ENCODE peak calls at places on chromosomes 3 and 15, in four cellular contexts. S is aorta, D is neuronal stem cell, A is sigmoid colon. U is an unnamed sample.

GRCh38 chr3:126013742-126014141 is 44.8 kb downstream of the ROPN1B start:
- DNase-seq in A (no peak), D (no peak), S (no peak), U (no peak)

GRCh38 chr15:92893200-92893599 is 6.9 kb upstream of the CHD2 start:
- DNase-seq in S (no peak), A (no peak), D (no peak), U (no peak)

GRCh38 chr15:85618956-85619491 is 175.7 kb downstream of the KLHL25 start:
- DNase-seq in S (peak; percentile 87), A (peak; percentile 92), D (peak; percentile 44), U (peak; percentile 67)

GRCh38 chr15:70356919-70357318 is 259.2 kb upstream of the TLE3 start:
- DNase-seq in A (no peak), D (no peak), S (peak; percentile 28), U (no peak)

GRCh38 chr15:74060251-74060650 is 22.1 kb downstream of the GOLGA6A start:
- DNase-seq in S (no peak), A (no peak), D (no peak), U (peak; percentile 4)

GRCh38 chr3:196080517-196080841 is 1.4 kb downstream of the TFRC start:
- DNase-seq in S (no peak), D (no peak), A (no peak), U (no peak)

GRCh38 chr15:58604455-58604923 is 145.0 kb downstream of the ADAM10 start:
- DNase-seq in S (no peak), A (no peak), D (no peak), U (no peak)

GRCh38 chr15:86743283-86743903 is 663.7 kb downstream of the AGBL1 start:
- DNase-seq in D (peak; percentile 65), S (no peak), A (no peak), U (no peak)

GRCh38 chr3:151949706-151950105 is 76.3 kb downstream of the SUCNR1 start:
- DNase-seq in D (no peak), A (no peak), S (no peak), U (no peak)

GRCh38 chr15:65275728-65276126 is 11.0 kb downstream of the PARP16 start:
- DNase-seq in A (no peak), D (no peak), S (no peak), U (no peak)

GRCh38 chr3:43090238-43090637 is 15.6 kb downstream of the POMGNT2 start:
- DNase-seq in A (no peak), D (no peak), S (no peak), U (no peak)

GRCh38 chr15:79186616-79187015 is 95.9 kb upstream of the ANKRD34C start:
- DNase-seq in S (no peak), D (no peak), A (no peak), U (no peak)

GRCh38 chr3:124796477-124796876 is 66.2 kb downstream of the UMPS start:
- DNase-seq in A (no peak), S (peak; percentile 72), D (no peak), U (no peak)

GRCh38 chr3:101619734-101620133 is 45.8 kb downstream of the PCNP start:
- DNase-seq in D (no peak), S (no peak), A (no peak), U (no peak)

GRCh38 chr15:69604050-69604378 is 151.4 kb downstream of the RPLP1 start:
- DNase-seq in D (no peak), S (no peak), A (no peak), U (no peak)

GRCh38 chr3:160001850-160002623 is 13.4 kb downstream of the IL12A start:
- DNase-seq in A (no peak), S (no peak), D (no peak), U (no peak)

GRCh38 chr15:42744200-42744599 is 7.3 kb upstream of the CDAN1 start:
- DNase-seq in S (no peak), A (no peak), D (no peak), U (no peak)
- H3K4me1 ChIP-seq in S (no peaks in the 10 kb centered on the region), A (no peaks in the 10 kb centered on the region), D (no peaks in the 10 kb centered on the region), U (no peaks in the 10 kb centered on the region)

DNA sequence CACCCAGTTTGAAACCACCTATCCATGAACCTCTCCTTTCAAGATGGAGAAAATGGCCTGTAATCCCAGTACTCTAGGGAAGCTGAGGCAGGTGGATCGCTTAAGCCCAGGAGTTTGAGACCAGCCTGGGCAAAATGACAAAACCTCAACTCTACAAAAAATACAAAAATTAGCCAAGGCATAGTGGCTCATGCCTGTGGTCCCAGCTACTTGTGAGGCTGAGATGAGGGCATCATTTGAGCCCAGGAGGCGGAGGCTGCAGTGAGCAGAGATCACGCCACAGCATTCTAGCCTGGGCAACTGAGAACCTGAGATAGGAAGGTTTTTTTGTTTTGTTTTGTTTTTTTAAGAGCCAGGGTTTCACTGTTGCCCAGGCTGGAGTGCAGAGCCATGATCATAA is 5.4 kb downstream of the TKT start:
- DNase-seq in S (no peak), A (no peak), D (no peak), U (no peak)
- H3K4me1 ChIP-seq in S (peaks cover 2% of the 10 kb centered on the region), A (no peaks in the 10 kb centered on the region), D (peaks cover 9% of the 10 kb centered on the region), U (peaks cover 72% of the 10 kb centered on the region)

DNA sequence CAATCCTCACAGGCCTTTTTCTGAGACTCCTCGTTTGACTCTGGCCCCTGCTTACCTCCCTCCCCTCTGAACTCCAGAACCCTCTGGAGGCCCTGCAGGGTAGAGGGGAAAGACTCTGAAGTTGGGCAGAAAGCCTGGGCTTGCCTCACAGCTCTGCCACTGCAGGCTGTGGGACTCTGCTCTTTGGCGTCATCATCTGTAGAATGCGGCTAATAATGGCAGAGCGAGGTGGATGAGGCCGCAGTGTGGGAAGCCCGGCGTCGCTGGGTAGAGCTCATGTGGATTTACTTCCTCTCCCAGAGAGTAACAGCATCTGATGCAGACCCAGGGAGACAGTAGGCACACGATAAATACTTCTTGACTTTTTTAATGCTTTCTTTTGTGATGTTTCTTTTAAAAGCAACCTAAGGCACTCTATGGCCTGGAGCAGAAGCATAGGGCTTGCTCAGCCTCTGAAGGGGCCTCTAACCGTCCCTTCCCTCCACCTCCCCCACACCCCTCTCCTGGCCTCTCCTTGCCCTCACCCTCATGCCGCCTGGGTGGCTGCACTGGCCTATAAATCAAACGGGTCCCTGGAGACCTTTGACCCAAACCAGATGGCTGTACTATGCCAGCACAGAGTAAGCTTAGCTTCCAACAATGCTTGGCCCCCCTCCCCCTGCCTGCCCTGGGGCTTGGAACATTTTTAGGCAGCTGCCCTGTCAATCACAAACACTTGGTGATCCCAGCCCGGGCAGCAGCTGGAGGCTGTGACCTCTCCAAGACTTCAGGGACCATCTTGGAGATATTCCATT is 32.9 kb downstream of the SPSB4 start:
- DNase-seq in D (peak; percentile 75), A (no peak), S (peak; percentile 73), U (no peak)
- H3K4me1 ChIP-seq in D (peaks cover 76% of the 10 kb centered on the region), A (no peaks in the 10 kb centered on the region), S (no peaks in the 10 kb centered on the region), U (no peaks in the 10 kb centered on the region)

DNA sequence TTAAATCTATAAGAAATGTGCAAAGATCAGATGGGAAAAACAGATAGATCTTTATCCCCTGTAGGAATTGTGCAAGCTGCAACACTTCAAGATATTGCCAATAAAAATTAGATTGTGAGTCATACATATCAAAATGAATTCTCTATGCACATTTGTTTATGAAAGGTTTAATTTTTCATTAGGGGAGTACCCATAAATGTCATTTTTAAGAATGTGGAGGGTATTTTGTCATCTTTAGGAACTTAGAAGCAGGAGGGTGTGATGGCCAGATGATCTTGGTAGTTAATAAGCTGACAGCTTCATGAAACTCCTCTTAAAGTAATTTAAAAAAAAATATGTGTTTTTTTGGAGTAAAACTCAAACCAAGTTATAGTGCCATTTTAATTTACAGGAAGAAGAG is 3.0 kb downstream of the PIAS1 start:
- DNase-seq in S (no peak), A (no peak), D (no peak), U (no peak)
- H3K4me1 ChIP-seq in S (peaks cover 5% of the 10 kb centered on the region), A (no peaks in the 10 kb centered on the region), D (peaks cover 28% of the 10 kb centered on the region), U (peaks cover 37% of the 10 kb centered on the region)

GRCh38 chr15:91863621-91864255 is 10.2 kb downstream of the SLCO3A1 start:
- DNase-seq in S (no peak), A (no peak), D (no peak), U (no peak)
- H3K4me1 ChIP-seq in S (peaks cover 5% of the 10 kb centered on the region), A (no peaks in the 10 kb centered on the region), D (no peaks in the 10 kb centered on the region), U (peaks cover 75% of the 10 kb centered on the region)

GRCh38 chr15:90870354-90871096 is 2.1 kb downstream of the FURIN start:
- DNase-seq in S (no peak), A (no peak), D (no peak), U (no peak)
- H3K4me1 ChIP-seq in S (peaks cover 1% of the 10 kb centered on the region), A (no peaks in the 10 kb centered on the region), D (peaks cover 40% of the 10 kb centered on the region), U (peaks cover 75% of the 10 kb centered on the region)

GRCh38 chr3:50351318-50351687 is 641 bp downstream of the CYB561D2 start:
- DNase-seq in D (no peak), A (no peak), S (no peak), U (peak; percentile 33)
- H3K4me1 ChIP-seq in D (peaks cover 13% of the 10 kb centered on the region), A (no peaks in the 10 kb centered on the region), S (no peaks in the 10 kb centered on the region), U (peaks cover 69% of the 10 kb centered on the region)

U was measured in upper lobe of left lung.